ENCODE peak calls at places on chromosome 6, in seven cellular contexts. One of them, this sample, is unnamed.

GRCh38 chr6:152189736-152190135 is 382.3 kb downstream of the ESR1 start:
- DNase-seq in K562: no peak
- DNase-seq in GM12878: no peak
- DNase-seq in stomach: no peak
- DNase-seq in transverse colon: no peak
- DNase-seq in SK-N-SH: no peak
- DNase-seq in suprapubic skin: no peak
- DNase-seq in this sample: no peak

GRCh38 chr6:178119-178518 is 114.2 kb upstream of the DUSP22 start:
- DNase-seq in K562: no peak
- DNase-seq in GM12878: no peak
- DNase-seq in stomach: no peak
- DNase-seq in transverse colon: no peak
- DNase-seq in SK-N-SH: no peak
- DNase-seq in suprapubic skin: no peak
- DNase-seq in this sample: no peak

GRCh38 chr6:20705741-20706140 is 171.5 kb downstream of the CDKAL1 start:
- DNase-seq in K562: no peak
- DNase-seq in GM12878: no peak
- DNase-seq in stomach: no peak
- DNase-seq in transverse colon: no peak
- DNase-seq in SK-N-SH: no peak
- DNase-seq in suprapubic skin: no peak
- DNase-seq in this sample: no peak

GRCh38 chr6:470051-470900 is 78.7 kb downstream of the IRF4 start:
- DNase-seq in K562: no peak
- DNase-seq in GM12878: no peak
- DNase-seq in stomach: no peak
- DNase-seq in transverse colon: no peak
- DNase-seq in SK-N-SH: no peak
- DNase-seq in suprapubic skin: no peak
- DNase-seq in this sample: no peak

GRCh38 chr6:34526992-34527728 is 29.0 kb downstream of the SPDEF start:
- DNase-seq in K562: peak; percentile 98
- DNase-seq in GM12878: peak; percentile 54
- DNase-seq in stomach: peak; percentile 98
- DNase-seq in transverse colon: peak; percentile 98
- DNase-seq in SK-N-SH: peak; percentile 98
- DNase-seq in suprapubic skin: peak; percentile 98
- DNase-seq in this sample: peak; percentile 97

GRCh38 chr6:102381203-102381602 is 987.7 kb downstream of the GRIK2 start:
- DNase-seq in K562: no peak
- DNase-seq in GM12878: no peak
- DNase-seq in stomach: no peak
- DNase-seq in transverse colon: no peak
- DNase-seq in SK-N-SH: no peak
- DNase-seq in suprapubic skin: no peak
- DNase-seq in this sample: no peak

GRCh38 chr6:155142902-155143609 is 120.8 kb upstream of the CLDN20 start:
- DNase-seq in K562: no peak
- DNase-seq in GM12878: no peak
- DNase-seq in stomach: no peak
- DNase-seq in transverse colon: no peak
- DNase-seq in SK-N-SH: no peak
- DNase-seq in suprapubic skin: no peak
- DNase-seq in this sample: no peak

GRCh38 chr6:147463651-147464050 is 44.8 kb upstream of the SAMD5 start:
- DNase-seq in K562: no peak
- DNase-seq in GM12878: no peak
- DNase-seq in stomach: no peak
- DNase-seq in transverse colon: no peak
- DNase-seq in SK-N-SH: no peak
- DNase-seq in suprapubic skin: no peak
- DNase-seq in this sample: no peak

GRCh38 chr6:137223370-137224131 is 4.4 kb upstream of the IFNGR1 start:
- DNase-seq in K562: peak; percentile 66
- DNase-seq in GM12878: no peak
- DNase-seq in stomach: peak; percentile 71
- DNase-seq in transverse colon: no peak
- DNase-seq in SK-N-SH: no peak
- DNase-seq in suprapubic skin: no peak
- DNase-seq in this sample: peak; percentile 75

GRCh38 chr6:5507056-5507722 is 245.9 kb downstream of the FARS2 start:
- DNase-seq in K562: no peak
- DNase-seq in GM12878: peak; percentile 92
- DNase-seq in stomach: no peak
- DNase-seq in transverse colon: no peak
- DNase-seq in SK-N-SH: no peak
- DNase-seq in suprapubic skin: no peak
- DNase-seq in this sample: no peak

GRCh38 chr6:126041516-126042447 is 55.4 kb downstream of the TRMT11 start:
- DNase-seq in K562: no peak
- DNase-seq in GM12878: no peak
- DNase-seq in stomach: no peak
- DNase-seq in transverse colon: no peak
- DNase-seq in SK-N-SH: no peak
- DNase-seq in suprapubic skin: no peak
- DNase-seq in this sample: no peak

GRCh38 chr6:43497694-43498093 is 12.5 kb downstream of the LRRC73 start:
- DNase-seq in K562: no peak
- DNase-seq in GM12878: no peak
- DNase-seq in stomach: no peak
- DNase-seq in transverse colon: no peak
- DNase-seq in SK-N-SH: no peak
- DNase-seq in suprapubic skin: no peak
- DNase-seq in this sample: no peak

GRCh38 chr6:44228836-44229235 is 5.4 kb downstream of the SLC29A1 start:
- DNase-seq in K562: no peak
- DNase-seq in GM12878: no peak
- DNase-seq in stomach: no peak
- DNase-seq in transverse colon: no peak
- DNase-seq in SK-N-SH: no peak
- DNase-seq in suprapubic skin: no peak
- DNase-seq in this sample: no peak

GRCh38 chr6:300026-300425 is 7.7 kb downstream of the DUSP22 start:
- DNase-seq in K562: no peak
- DNase-seq in GM12878: no peak
- DNase-seq in stomach: no peak
- DNase-seq in transverse colon: no peak
- DNase-seq in SK-N-SH: no peak
- DNase-seq in suprapubic skin: peak; percentile 72
- DNase-seq in this sample: no peak

GRCh38 chr6:33248643-33248931 is 23.1 kb downstream of the VPS52 start:
- DNase-seq in K562: no peak
- DNase-seq in GM12878: no peak
- DNase-seq in stomach: peak; percentile 26
- DNase-seq in transverse colon: no peak
- DNase-seq in SK-N-SH: no peak
- DNase-seq in suprapubic skin: no peak
- DNase-seq in this sample: no peak

GRCh38 chr6:133964052-133964451 is 11.0 kb downstream of the TBPL1 start:
- DNase-seq in K562: no peak
- DNase-seq in GM12878: no peak
- DNase-seq in stomach: no peak
- DNase-seq in transverse colon: no peak
- DNase-seq in SK-N-SH: no peak
- DNase-seq in suprapubic skin: no peak
- DNase-seq in this sample: no peak

GRCh38 chr6:56649782-56650181 is 7.1 kb upstream of the DST start:
- DNase-seq in K562: no peak
- DNase-seq in GM12878: no peak
- DNase-seq in stomach: no peak
- DNase-seq in transverse colon: no peak
- DNase-seq in SK-N-SH: no peak
- DNase-seq in suprapubic skin: no peak
- DNase-seq in this sample: no peak

GRCh38 chr6:141451508-141452353 is 681.0 kb upstream of the GJE1 start:
- DNase-seq in K562: no peak
- DNase-seq in GM12878: no peak
- DNase-seq in stomach: no peak
- DNase-seq in transverse colon: no peak
- DNase-seq in SK-N-SH: no peak
- DNase-seq in suprapubic skin: no peak
- DNase-seq in this sample: no peak

GRCh38 chr6:132065556-132065955 is 114.4 kb upstream of the CCN2 start:
- DNase-seq in K562: no peak
- DNase-seq in GM12878: no peak
- DNase-seq in stomach: no peak
- DNase-seq in transverse colon: no peak
- DNase-seq in SK-N-SH: no peak
- DNase-seq in suprapubic skin: no peak
- DNase-seq in this sample: no peak

GRCh38 chr6:23013776-23014175 is 444.4 kb downstream of the HDGFL1 start:
- DNase-seq in K562: no peak
- DNase-seq in GM12878: no peak
- DNase-seq in stomach: no peak
- DNase-seq in transverse colon: no peak
- DNase-seq in SK-N-SH: no peak
- DNase-seq in suprapubic skin: no peak
- DNase-seq in this sample: no peak

GRCh38 chr6:71028236-71028876 is 71.5 kb upstream of the B3GAT2 start:
- DNase-seq in K562: no peak
- DNase-seq in GM12878: no peak
- DNase-seq in stomach: no peak
- DNase-seq in transverse colon: no peak
- DNase-seq in SK-N-SH: no peak
- DNase-seq in suprapubic skin: no peak
- DNase-seq in this sample: no peak

DNA sequence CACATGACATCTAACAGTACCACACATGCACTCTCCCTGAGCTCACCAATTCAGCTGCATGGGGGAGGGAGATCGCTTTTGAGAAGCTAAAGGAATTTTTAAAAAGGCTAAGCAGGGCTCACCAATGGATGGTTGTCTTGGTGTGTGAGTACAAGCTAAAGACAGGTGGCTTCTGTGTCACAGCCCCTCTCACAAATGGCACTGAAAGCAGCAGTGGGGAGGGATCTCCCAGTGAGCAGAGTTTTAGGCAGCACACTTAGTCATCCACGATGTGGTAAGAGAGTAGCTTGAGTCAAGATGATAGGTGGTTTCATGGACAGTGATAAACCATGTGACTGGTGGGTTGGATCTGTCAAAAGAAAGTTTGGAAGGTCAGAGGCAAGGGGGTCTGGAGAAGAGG is 166.5 kb upstream of the TAB2 start:
- DNase-seq in K562: no peak
- DNase-seq in GM12878: no peak
- DNase-seq in stomach: no peak
- DNase-seq in transverse colon: no peak
- DNase-seq in SK-N-SH: no peak
- DNase-seq in suprapubic skin: no peak
- DNase-seq in this sample: no peak
- TF ChIP-seq POLR2AphosphoS5 in K562: no peak
- TF ChIP-seq POLR2AphosphoS5 in GM12878: no peak
- TF ChIP-seq POLR2AphosphoS5 in stomach: no peak
- TF ChIP-seq POLR2AphosphoS5 in transverse colon: no peak
- TF ChIP-seq POLR2AphosphoS5 in SK-N-SH: no peak
- TF ChIP-seq POLR2AphosphoS5 in suprapubic skin: no peak
- TF ChIP-seq POLR2AphosphoS5 in this sample: no peak

DNA sequence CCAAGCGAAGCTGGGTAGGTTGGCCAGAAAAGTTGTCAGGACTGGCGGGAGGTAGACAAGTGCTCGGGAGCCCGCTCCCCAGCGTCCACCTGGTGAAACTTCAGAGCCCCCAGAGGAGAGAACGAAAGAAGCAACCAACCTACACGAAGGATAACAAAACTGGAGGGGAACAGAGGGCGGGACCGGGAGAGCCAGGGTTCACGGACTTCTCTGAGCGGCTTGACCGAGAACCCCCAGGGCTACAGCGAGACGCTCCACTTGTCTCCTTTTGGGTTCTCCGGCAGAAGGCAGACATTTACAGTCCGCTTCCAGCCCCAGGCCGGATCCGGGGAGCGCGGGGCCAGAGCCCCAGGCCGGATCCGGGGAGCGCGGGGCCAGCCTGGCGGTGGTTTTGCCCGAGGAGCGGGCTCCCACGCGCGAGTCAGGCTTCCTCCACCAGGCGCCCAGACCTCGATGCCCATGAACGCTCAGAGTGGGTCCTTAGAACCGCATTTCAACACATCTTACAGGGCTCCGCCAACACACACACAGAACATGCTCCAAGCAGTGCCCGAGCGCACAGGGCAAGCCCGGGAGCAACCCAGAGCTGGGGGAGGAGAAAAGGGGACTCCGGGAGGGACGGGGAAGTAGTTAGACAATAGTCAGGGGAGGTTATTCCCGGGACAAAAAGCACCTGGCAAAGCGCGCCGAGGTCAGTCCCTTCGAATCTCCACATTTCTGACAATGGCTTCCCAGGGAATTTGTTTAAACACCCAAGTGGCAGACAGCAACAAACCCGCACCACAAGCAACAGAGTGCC is 1.1 kb downstream of the PTPRK start:
- DNase-seq in K562: no peak
- DNase-seq in GM12878: no peak
- DNase-seq in stomach: peak; percentile 58
- DNase-seq in transverse colon: peak; percentile 50
- DNase-seq in SK-N-SH: peak; percentile 17
- DNase-seq in suprapubic skin: no peak
- DNase-seq in this sample: peak; percentile 80
- TF ChIP-seq EP300 in K562: no peak
- TF ChIP-seq EP300 in GM12878: no peak
- TF ChIP-seq EP300 in stomach: no peak
- TF ChIP-seq EP300 in transverse colon: no peak
- TF ChIP-seq EP300 in SK-N-SH: no peak
- TF ChIP-seq EP300 in suprapubic skin: no peak
- TF ChIP-seq EP300 in this sample: no peak

GRCh38 chr6:169868458-169868857 is 117.0 kb downstream of the ERMARD start:
- DNase-seq in K562: no peak
- DNase-seq in GM12878: no peak
- DNase-seq in stomach: peak; percentile 57
- DNase-seq in transverse colon: peak; percentile 68
- DNase-seq in SK-N-SH: no peak
- DNase-seq in suprapubic skin: no peak
- DNase-seq in this sample: peak; percentile 65
- TF ChIP-seq POLR2AphosphoS5 in K562: no peak
- TF ChIP-seq POLR2AphosphoS5 in GM12878: no peak
- TF ChIP-seq POLR2AphosphoS5 in stomach: no peak
- TF ChIP-seq POLR2AphosphoS5 in transverse colon: peak; percentile 23
- TF ChIP-seq POLR2AphosphoS5 in SK-N-SH: no peak
- TF ChIP-seq POLR2AphosphoS5 in suprapubic skin: no peak
- TF ChIP-seq POLR2AphosphoS5 in this sample: no peak

GRCh38 chr6:50098306-50098705 is 48.6 kb upstream of the DEFB112 start:
- DNase-seq in K562: no peak
- DNase-seq in GM12878: no peak
- DNase-seq in stomach: no peak
- DNase-seq in transverse colon: no peak
- DNase-seq in SK-N-SH: no peak
- DNase-seq in suprapubic skin: no peak
- DNase-seq in this sample: no peak

GRCh38 chr6:50096267-50096666 is 46.5 kb upstream of the DEFB112 start:
- DNase-seq in K562: no peak
- DNase-seq in GM12878: no peak
- DNase-seq in stomach: no peak
- DNase-seq in transverse colon: no peak
- DNase-seq in SK-N-SH: no peak
- DNase-seq in suprapubic skin: no peak
- DNase-seq in this sample: no peak

GRCh38 chr6:50093938-50094272 is 44.2 kb upstream of the DEFB112 start:
- DNase-seq in K562: no peak
- DNase-seq in GM12878: no peak
- DNase-seq in stomach: no peak
- DNase-seq in transverse colon: no peak
- DNase-seq in SK-N-SH: no peak
- DNase-seq in suprapubic skin: no peak
- DNase-seq in this sample: no peak

GRCh38 chr6:50091641-50092040 is 41.9 kb upstream of the DEFB112 start:
- DNase-seq in K562: no peak
- DNase-seq in GM12878: no peak
- DNase-seq in stomach: no peak
- DNase-seq in transverse colon: no peak
- DNase-seq in SK-N-SH: no peak
- DNase-seq in suprapubic skin: no peak
- DNase-seq in this sample: no peak

GRCh38 chr6:50093116-50093937 is 43.6 kb upstream of the DEFB112 start:
- DNase-seq in K562: no peak
- DNase-seq in GM12878: no peak
- DNase-seq in stomach: no peak
- DNase-seq in transverse colon: no peak
- DNase-seq in SK-N-SH: no peak
- DNase-seq in suprapubic skin: no peak
- DNase-seq in this sample: no peak
- TF ChIP-seq EP300 in K562: no peak
- TF ChIP-seq EP300 in GM12878: no peak
- TF ChIP-seq EP300 in stomach: no peak
- TF ChIP-seq EP300 in transverse colon: no peak
- TF ChIP-seq EP300 in SK-N-SH: no peak
- TF ChIP-seq EP300 in suprapubic skin: no peak
- TF ChIP-seq EP300 in this sample: no peak